ENCODE peak calls at places on chromosomes 6 and 20, in four cellular contexts. H is A549, R is neuronal stem cell, G is activated B cell treated with CpG ODN at 0.5 μM for 24 hours. F is an unnamed sample.

GRCh38 chr6:105184921-105185320 is 5.1 kb upstream of the POPDC3 start:
- DNase-seq in G (no peak), R (no peak), H (no peak), F (no peak)

GRCh38 chr20:23928788-23929187 is 49.2 kb upstream of the CST5 start:
- DNase-seq in R (no peak), H (no peak), G (no peak), F (no peak)

GRCh38 chr6:80316655-80317332 is 210.3 kb downstream of the BCKDHB start:
- DNase-seq in G (no peak), R (no peak), H (no peak), F (no peak)

GRCh38 chr20:62368629-62369507 is 1.8 kb upstream of the LAMA5 start:
- DNase-seq in H (peak), R (peak), G (no peak), F (no peak)

GRCh38 chr6:98657764-98658163 is 176.6 kb upstream of the POU3F2 start:
- DNase-seq in R (no peak), H (peak), G (no peak), F (no peak)

GRCh38 chr6:128427139-128427538 is 93.3 kb downstream of the PTPRK start:
- DNase-seq in H (no peak), G (no peak), R (no peak), F (no peak)

GRCh38 chr6:122825180-122825579 is 36.1 kb downstream of the SMPDL3A start:
- DNase-seq in R (no peak), G (no peak), H (no peak), F (no peak)

GRCh38 chr6:3718407-3718806 is 33.1 kb downstream of the PXDC1 start:
- DNase-seq in G (no peak), H (no peak), R (no peak), F (no peak)

GRCh38 chr20:63979221-63979548 is 257 bp downstream of the SAMD10 start:
- DNase-seq in H (no peak), R (no peak), G (no peak), F (no peak)

GRCh38 chr6:32825966-32826365 is 9.2 kb upstream of the HLA-DOB start:
- DNase-seq in G (no peak), H (peak), R (no peak), F (no peak)

GRCh38 chr6:30883743-30884520 is at the start of gene DDR1:
- DNase-seq in G (peak), R (peak), H (peak), F (peak)

GRCh38 chr6:121436966-121437756 is 1.7 kb downstream of the GJA1 start:
- DNase-seq in H (peak), R (no peak), G (no peak), F (no peak)

GRCh38 chr20:44643596-44644383 is 7.7 kb downstream of the ADA start:
- DNase-seq in H (peak), R (no peak), G (no peak), F (no peak)

GRCh38 chr6:20751293-20751946 is 217.2 kb downstream of the CDKAL1 start:
- DNase-seq in G (no peak), H (no peak), R (no peak), F (no peak)

GRCh38 chr20:50245561-50246366 is 55.1 kb downstream of the CEBPB start:
- DNase-seq in H (no peak), G (no peak), R (no peak), F (no peak)

GRCh38 chr20:208937-209566 is 18.0 kb upstream of the DEFB129 start:
- DNase-seq in G (no peak), H (peak), R (no peak), F (no peak)

GRCh38 chr20:15674253-15675145 is 898.7 kb downstream of the KIF16B start:
- DNase-seq in H (no peak), G (no peak), R (no peak), F (no peak)

GRCh38 chr6:133837801-133838349 is 51.0 kb upstream of the TCF21 start:
- DNase-seq in H (peak), G (peak), R (peak), F (peak)

GRCh38 chr6:107153061-107153460 is 37.7 kb upstream of the BEND3 start:
- DNase-seq in H (no peak), G (no peak), R (no peak), F (no peak)

GRCh38 chr20:1894951-1895673 is at the start of gene SIRPA:
- DNase-seq in H (peak), R (peak), G (no peak), F (peak)

GRCh38 chr20:62464990-62465389 is 10.8 kb downstream of the GATA5 start:
- DNase-seq in R (no peak), H (no peak), G (no peak), F (no peak)

GRCh38 chr20:59751075-59751711 is 146.9 kb downstream of the PHACTR3 start:
- DNase-seq in G (no peak), R (peak), H (peak), F (peak)

GRCh38 chr20:23459431-23460112 is 6.9 kb upstream of the CST11 start:
- DNase-seq in R (no peak), G (no peak), H (no peak), F (no peak)

GRCh38 chr20:35709269-35709668 is 10.1 kb downstream of the ROMO1 start:
- DNase-seq in R (no peak), G (no peak), H (no peak), F (no peak)

GRCh38 chr6:121319112-121319553 is 15.1 kb downstream of the TBC1D32 start:
- DNase-seq in H (peak), G (no peak), R (no peak), F (no peak)

GRCh38 chr6:29980501-29980900 is 38.2 kb downstream of the HLA-A start:
- DNase-seq in H (peak), G (no peak), R (no peak), F (no peak)

GRCh38 chr20:47638851-47639250 is 137.2 kb downstream of the NCOA3 start:
- DNase-seq in H (no peak), G (no peak), R (no peak), F (no peak)

GRCh38 chr6:79377830-79378460 is 143.5 kb upstream of the HMGN3 start:
- DNase-seq in G (no peak), H (peak), R (no peak), F (no peak)

GRCh38 chr20:43844778-43845614 is 69.7 kb upstream of the TOX2 start:
- DNase-seq in G (no peak), R (no peak), H (peak), F (no peak)

GRCh38 chr6:70298070-70298469 is 4.8 kb downstream of the COL9A1 start:
- DNase-seq in H (no peak), R (no peak), G (no peak), F (no peak)

GRCh38 chr6:47103931-47104330 is 61.8 kb upstream of the ADGRF1 start:
- DNase-seq in H (peak), R (no peak), G (no peak), F (no peak)

GRCh38 chr20:39691151-39691862 is 729.2 kb downstream of the DHX35 start:
- DNase-seq in R (no peak), G (no peak), H (no peak), F (no peak)

GRCh38 chr6:105151644-105152043 is 28.2 kb downstream of the POPDC3 start:
- DNase-seq in H (no peak), R (no peak), G (no peak), F (no peak)

F was measured in GM12892.